ENCODE peak calls at places on chromosomes 16 and 17, in seven cellular contexts. One of them, this sample, is unnamed. For H3K27me3, the result is how much of the 10 kb centered on the place peaks cover.

GRCh38 chr17:47844814-47845453 is 3.9 kb upstream of the SCRN2 start:
- DNase-seq in Peyer's patch: no peak
- DNase-seq in aorta: no peak
- DNase-seq in bronchial epithelial cell: no peak
- DNase-seq in breast epithelium: no peak
- DNase-seq in osteoblast: peak
- DNase-seq in AG04450: no peak
- DNase-seq in this sample: no peak

GRCh38 chr16:9114112-9114511 is 22.7 kb downstream of the HAPSTR1 start:
- DNase-seq in Peyer's patch: no peak
- DNase-seq in bronchial epithelial cell: no peak
- DNase-seq in AG04450: no peak
- DNase-seq in osteoblast: no peak
- DNase-seq in breast epithelium: no peak
- DNase-seq in aorta: no peak
- DNase-seq in this sample: no peak

GRCh38 chr16:53962041-53962440 is 258.1 kb downstream of the FTO start:
- DNase-seq in osteoblast: no peak
- DNase-seq in AG04450: no peak
- DNase-seq in aorta: no peak
- DNase-seq in breast epithelium: no peak
- DNase-seq in Peyer's patch: no peak
- DNase-seq in bronchial epithelial cell: no peak
- DNase-seq in this sample: no peak

GRCh38 chr17:19313066-19313745 is 49.3 kb downstream of the B9D1 start:
- DNase-seq in Peyer's patch: no peak
- DNase-seq in aorta: peak
- DNase-seq in breast epithelium: no peak
- DNase-seq in bronchial epithelial cell: no peak
- DNase-seq in AG04450: no peak
- DNase-seq in osteoblast: peak
- DNase-seq in this sample: no peak

GRCh38 chr16:47581114-47581513 is 120.0 kb downstream of the PHKB start:
- DNase-seq in Peyer's patch: no peak
- DNase-seq in bronchial epithelial cell: no peak
- DNase-seq in breast epithelium: no peak
- DNase-seq in aorta: no peak
- DNase-seq in osteoblast: no peak
- DNase-seq in AG04450: no peak
- DNase-seq in this sample: no peak

GRCh38 chr16:30927789-30928378 is 4.5 kb downstream of the FBXL19 start:
- DNase-seq in bronchial epithelial cell: peak
- DNase-seq in osteoblast: peak
- DNase-seq in AG04450: no peak
- DNase-seq in aorta: no peak
- DNase-seq in Peyer's patch: peak
- DNase-seq in breast epithelium: peak
- DNase-seq in this sample: no peak

GRCh38 chr16:58459344-58460218 is 40.4 kb upstream of the NDRG4 start:
- DNase-seq in Peyer's patch: no peak
- DNase-seq in osteoblast: peak
- DNase-seq in aorta: no peak
- DNase-seq in bronchial epithelial cell: peak
- DNase-seq in AG04450: no peak
- DNase-seq in breast epithelium: no peak
- DNase-seq in this sample: no peak

GRCh38 chr17:83080641-83081560 is 1.5 kb downstream of the METRNL start:
- DNase-seq in AG04450: no peak
- DNase-seq in aorta: peak
- DNase-seq in Peyer's patch: peak
- DNase-seq in breast epithelium: no peak
- DNase-seq in bronchial epithelial cell: no peak
- DNase-seq in osteoblast: peak
- DNase-seq in this sample: peak

GRCh38 chr17:13359774-13360173 is 242.0 kb downstream of the HS3ST3A1 start:
- DNase-seq in bronchial epithelial cell: no peak
- DNase-seq in AG04450: no peak
- DNase-seq in aorta: no peak
- DNase-seq in Peyer's patch: no peak
- DNase-seq in osteoblast: no peak
- DNase-seq in breast epithelium: no peak
- DNase-seq in this sample: no peak

GRCh38 chr17:7225711-7226331 is 6.1 kb downstream of the ACADVL start:
- DNase-seq in AG04450: no peak
- DNase-seq in bronchial epithelial cell: no peak
- DNase-seq in osteoblast: no peak
- DNase-seq in aorta: no peak
- DNase-seq in Peyer's patch: no peak
- DNase-seq in breast epithelium: no peak
- DNase-seq in this sample: peak

GRCh38 chr16:28105954-28106353 is 42.4 kb upstream of the GSG1L start:
- DNase-seq in breast epithelium: no peak
- DNase-seq in AG04450: no peak
- DNase-seq in osteoblast: peak
- DNase-seq in Peyer's patch: peak
- DNase-seq in bronchial epithelial cell: no peak
- DNase-seq in aorta: no peak
- DNase-seq in this sample: no peak

GRCh38 chr17:16512011-16512410 is 20.0 kb upstream of the LRRC75A start:
- DNase-seq in Peyer's patch: no peak
- DNase-seq in bronchial epithelial cell: no peak
- DNase-seq in AG04450: no peak
- DNase-seq in osteoblast: no peak
- DNase-seq in aorta: no peak
- DNase-seq in breast epithelium: no peak
- DNase-seq in this sample: no peak

GRCh38 chr16:58814348-58814801 is 80.3 kb upstream of the GOT2 start:
- DNase-seq in breast epithelium: no peak
- DNase-seq in osteoblast: peak
- DNase-seq in Peyer's patch: peak
- DNase-seq in AG04450: peak
- DNase-seq in bronchial epithelial cell: peak
- DNase-seq in aorta: no peak
- DNase-seq in this sample: peak

GRCh38 chr17:9598661-9599060 is 22.2 kb downstream of the CFAP52 start:
- DNase-seq in bronchial epithelial cell: peak
- DNase-seq in AG04450: no peak
- DNase-seq in aorta: peak
- DNase-seq in Peyer's patch: no peak
- DNase-seq in osteoblast: peak
- DNase-seq in breast epithelium: no peak
- DNase-seq in this sample: no peak

GRCh38 chr17:31397256-31397939 is 5.9 kb downstream of the RAB11FIP4 start:
- DNase-seq in bronchial epithelial cell: no peak
- DNase-seq in osteoblast: no peak
- DNase-seq in AG04450: no peak
- DNase-seq in Peyer's patch: peak
- DNase-seq in aorta: peak
- DNase-seq in breast epithelium: no peak
- DNase-seq in this sample: no peak

GRCh38 chr16:89363621-89364393 is 126.6 kb downstream of the ANKRD11 start:
- DNase-seq in breast epithelium: peak
- DNase-seq in Peyer's patch: peak
- DNase-seq in bronchial epithelial cell: peak
- DNase-seq in AG04450: no peak
- DNase-seq in aorta: peak
- DNase-seq in osteoblast: peak
- DNase-seq in this sample: peak

GRCh38 chr16:83898463-83899271 is at the start of gene MLYCD:
- DNase-seq in osteoblast: peak
- DNase-seq in AG04450: no peak
- DNase-seq in bronchial epithelial cell: peak
- DNase-seq in aorta: peak
- DNase-seq in breast epithelium: peak
- DNase-seq in Peyer's patch: peak
- DNase-seq in this sample: peak

GRCh38 chr17:56902350-56902749 is 11.5 kb downstream of the TRIM25 start:
- DNase-seq in breast epithelium: no peak
- DNase-seq in bronchial epithelial cell: peak
- DNase-seq in aorta: no peak
- DNase-seq in osteoblast: peak
- DNase-seq in Peyer's patch: no peak
- DNase-seq in AG04450: no peak
- DNase-seq in this sample: no peak

GRCh38 chr17:28725660-28726395 is at the start of gene TLCD1:
- DNase-seq in AG04450: no peak
- DNase-seq in breast epithelium: no peak
- DNase-seq in aorta: peak
- DNase-seq in bronchial epithelial cell: peak
- DNase-seq in Peyer's patch: peak
- DNase-seq in osteoblast: peak
- DNase-seq in this sample: no peak

GRCh38 chr17:49694847-49695697 is 12.7 kb downstream of the SLC35B1 start:
- DNase-seq in breast epithelium: no peak
- DNase-seq in AG04450: no peak
- DNase-seq in bronchial epithelial cell: no peak
- DNase-seq in Peyer's patch: peak
- DNase-seq in osteoblast: peak
- DNase-seq in aorta: peak
- DNase-seq in this sample: peak

GRCh38 chr17:55266958-55267688 is 2.4 kb downstream of the HLF start:
- DNase-seq in bronchial epithelial cell: no peak
- DNase-seq in aorta: no peak
- DNase-seq in osteoblast: no peak
- DNase-seq in breast epithelium: no peak
- DNase-seq in AG04450: no peak
- DNase-seq in Peyer's patch: no peak
- DNase-seq in this sample: no peak

GRCh38 chr17:55268649-55269480 is 4.1 kb downstream of the HLF start:
- DNase-seq in bronchial epithelial cell: no peak
- DNase-seq in breast epithelium: no peak
- DNase-seq in aorta: no peak
- DNase-seq in AG04450: no peak
- DNase-seq in Peyer's patch: no peak
- DNase-seq in osteoblast: no peak
- DNase-seq in this sample: no peak

GRCh38 chr17:55266051-55266957 is 1.5 kb downstream of the HLF start:
- DNase-seq in AG04450: no peak
- DNase-seq in breast epithelium: no peak
- DNase-seq in osteoblast: no peak
- DNase-seq in aorta: no peak
- DNase-seq in Peyer's patch: peak
- DNase-seq in bronchial epithelial cell: no peak
- DNase-seq in this sample: no peak

GRCh38 chr17:55269894-55270293 is 5.1 kb downstream of the HLF start:
- DNase-seq in osteoblast: no peak
- DNase-seq in breast epithelium: no peak
- DNase-seq in aorta: no peak
- DNase-seq in AG04450: no peak
- DNase-seq in bronchial epithelial cell: no peak
- DNase-seq in Peyer's patch: no peak
- DNase-seq in this sample: no peak

DNA sequence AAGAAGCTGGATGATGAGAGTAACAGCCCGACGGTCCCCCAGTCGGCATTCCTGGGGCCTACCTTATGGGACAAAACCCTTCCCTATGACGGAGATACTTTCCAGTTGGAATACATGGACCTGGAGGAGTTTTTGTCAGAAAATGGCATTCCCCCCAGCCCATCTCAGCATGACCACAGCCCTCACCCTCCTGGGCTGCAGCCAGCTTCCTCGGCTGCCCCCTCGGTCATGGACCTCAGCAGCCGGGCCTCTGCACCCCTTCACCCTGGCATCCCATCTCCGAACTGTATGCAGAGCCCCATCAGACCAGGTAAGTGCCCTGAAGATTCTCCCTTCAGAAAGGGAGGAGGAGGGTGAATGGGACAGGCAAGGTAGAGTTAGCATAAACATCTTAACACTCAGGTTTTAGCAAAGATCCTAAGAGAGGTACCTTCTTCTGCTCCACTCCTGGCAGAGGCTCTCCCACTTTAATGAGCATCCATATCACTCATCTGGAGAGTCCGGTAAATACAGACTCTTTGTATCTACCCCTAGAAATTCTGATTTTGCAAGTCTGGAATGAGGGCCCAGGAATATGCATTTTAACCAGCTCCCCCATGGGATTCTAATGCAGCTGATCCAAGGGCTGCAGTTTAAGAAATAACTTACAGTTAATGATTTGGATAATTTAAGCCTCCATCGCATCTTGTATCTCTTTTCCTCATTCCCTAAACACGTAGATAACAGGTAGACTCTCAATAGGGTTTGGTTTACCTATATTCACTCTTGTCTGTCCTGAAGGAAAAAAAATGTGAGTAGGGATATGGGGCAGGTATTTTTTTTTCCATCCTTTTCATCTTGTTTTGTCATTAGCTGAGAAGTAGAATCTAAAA is 3.3 kb downstream of the HLF start:
- DNase-seq in AG04450: no peak
- DNase-seq in bronchial epithelial cell: no peak
- DNase-seq in breast epithelium: no peak
- DNase-seq in osteoblast: no peak
- DNase-seq in aorta: no peak
- DNase-seq in Peyer's patch: no peak
- DNase-seq in this sample: no peak
- H3K27me3 ChIP-seq in AG04450: under half
- H3K27me3 ChIP-seq in bronchial epithelial cell: under half
- H3K27me3 ChIP-seq in breast epithelium: under half
- H3K27me3 ChIP-seq in osteoblast: half or more
- H3K27me3 ChIP-seq in aorta: under half
- H3K27me3 ChIP-seq in Peyer's patch: under half
- H3K27me3 ChIP-seq in this sample: under half

GRCh38 chr17:15261063-15261817 is 3.9 kb downstream of the PMP22 start:
- DNase-seq in Peyer's patch: peak
- DNase-seq in bronchial epithelial cell: no peak
- DNase-seq in osteoblast: peak
- DNase-seq in breast epithelium: peak
- DNase-seq in aorta: peak
- DNase-seq in AG04450: no peak
- DNase-seq in this sample: no peak
- H3K27me3 ChIP-seq in Peyer's patch: under half
- H3K27me3 ChIP-seq in bronchial epithelial cell: under half
- H3K27me3 ChIP-seq in osteoblast: under half
- H3K27me3 ChIP-seq in breast epithelium: under half
- H3K27me3 ChIP-seq in aorta: under half
- H3K27me3 ChIP-seq in AG04450: under half
- H3K27me3 ChIP-seq in this sample: under half

DNA sequence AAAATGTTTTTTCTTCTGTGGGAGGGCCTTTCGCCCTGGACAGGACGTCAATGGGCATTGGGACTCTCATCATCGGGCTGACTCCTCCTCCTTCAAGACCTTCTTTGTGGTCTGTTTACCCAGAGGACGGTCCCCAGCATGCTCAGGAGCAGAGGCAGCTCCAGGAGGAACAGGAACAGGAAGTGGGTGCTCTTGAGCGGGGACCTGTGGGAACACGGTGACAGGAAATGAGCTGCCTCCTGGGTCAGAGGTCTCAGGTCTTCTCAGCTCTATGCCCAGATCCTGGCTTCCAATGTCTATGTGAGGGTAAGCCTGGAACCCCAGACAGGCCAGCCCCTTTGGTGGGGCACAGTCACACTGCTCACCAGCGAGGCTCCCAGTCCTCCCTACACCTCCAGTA is 12.2 kb downstream of the CD300LD start:
- DNase-seq in AG04450: no peak
- DNase-seq in osteoblast: no peak
- DNase-seq in aorta: no peak
- DNase-seq in Peyer's patch: no peak
- DNase-seq in breast epithelium: no peak
- DNase-seq in bronchial epithelial cell: no peak
- DNase-seq in this sample: no peak
- H3K27me3 ChIP-seq in AG04450: under half
- H3K27me3 ChIP-seq in osteoblast: under half
- H3K27me3 ChIP-seq in aorta: under half
- H3K27me3 ChIP-seq in Peyer's patch: under half
- H3K27me3 ChIP-seq in breast epithelium: under half
- H3K27me3 ChIP-seq in bronchial epithelial cell: under half
- H3K27me3 ChIP-seq in this sample: under half

GRCh38 chr16:3155972-3156371 is 21.1 kb downstream of the ZNF213 start:
- DNase-seq in Peyer's patch: no peak
- DNase-seq in aorta: no peak
- DNase-seq in osteoblast: no peak
- DNase-seq in AG04450: no peak
- DNase-seq in bronchial epithelial cell: no peak
- DNase-seq in breast epithelium: no peak
- DNase-seq in this sample: no peak
- H3K27me3 ChIP-seq in Peyer's patch: under half
- H3K27me3 ChIP-seq in aorta: under half
- H3K27me3 ChIP-seq in osteoblast: under half
- H3K27me3 ChIP-seq in AG04450: under half
- H3K27me3 ChIP-seq in bronchial epithelial cell: under half
- H3K27me3 ChIP-seq in breast epithelium: under half
- H3K27me3 ChIP-seq in this sample: under half

This sample was measured in CD4-positive, alpha-beta memory T cell.